ENCODE peak calls at places on chromosomes 6 and 20, in five cellular contexts. U, W, F, A and I are unnamed samples.
A peak's percentile ranks its signal among the peaks of the same experiment; 100 is the strongest.

GRCh38 chr6:25103603-25104002 is 167.8 kb upstream of the RIPOR2 start:
- DNase-seq in W (no peak), F (no peak), U (no peak), A (no peak), I (no peak)

GRCh38 chr6:17167327-17167979 is 65.6 kb downstream of the STMND1 start:
- DNase-seq in W (peak; percentile 55), A (peak; percentile 63), F (peak; percentile 70), U (no peak), I (peak; percentile 13)

GRCh38 chr6:120378582-120379220 is 955.6 kb downstream of the TBC1D32 start:
- DNase-seq in A (no peak), F (peak; percentile 22), W (no peak), U (no peak), I (peak; percentile 19)

GRCh38 chr6:86407128-86407527 is 530.2 kb upstream of the HTR1E start:
- DNase-seq in U (no peak), W (no peak), A (no peak), F (no peak), I (no peak)

GRCh38 chr6:86511962-86512361 is 425.4 kb upstream of the HTR1E start:
- DNase-seq in A (no peak), F (no peak), W (no peak), U (no peak), I (no peak)

GRCh38 chr6:170152111-170152926 is 138.6 kb downstream of the DLL1 start:
- DNase-seq in A (peak; percentile 61), F (peak; percentile 19), U (no peak), W (peak; percentile 87), I (peak; percentile 66)

GRCh38 chr20:44137210-44137781 is 49.7 kb downstream of the JPH2 start:
- DNase-seq in F (peak; percentile 88), A (peak; percentile 82), U (no peak), W (peak; percentile 72), I (no peak)

GRCh38 chr6:16136536-16137450 is 7.9 kb downstream of the MYLIP start:
- DNase-seq in W (no peak), A (peak; percentile 66), U (no peak), F (peak; percentile 93), I (no peak)

GRCh38 chr20:24993337-24994185 is 1.0 kb upstream of the APMAP start:
- DNase-seq in U (no peak), A (no peak), W (no peak), F (peak; percentile 36), I (peak; percentile 83)

GRCh38 chr6:73747293-73747692 is 51.3 kb downstream of the CD109 start:
- DNase-seq in W (no peak), A (no peak), U (no peak), F (no peak), I (no peak)